ENCODE peak calls at places on chromosome 6, in seven cellular contexts. T, R, B, L, V, H and F are unnamed samples.
A peak's percentile ranks its signal among the peaks of the same experiment; 100 is the strongest.

GRCh38 chr6:52691718-52692117 is 20.8 kb downstream of the TMEM14A start:
- DNase-seq in T (no peak), R (no peak), B (no peak), L (no peak), V (no peak), H (no peak), F (no peak)

GRCh38 chr6:74891358-74891811 is 314.5 kb downstream of the COL12A1 start:
- DNase-seq in T (peak; percentile 8), R (peak; percentile 70), B (no peak), L (no peak), V (no peak), H (no peak), F (no peak)

GRCh38 chr6:140071115-140071514 is 696.7 kb upstream of the CITED2 start:
- DNase-seq in T (no peak), R (no peak), B (no peak), L (no peak), V (no peak), H (peak; percentile 14), F (no peak)

GRCh38 chr6:104526383-104526782 is 333.3 kb downstream of the HACE1 start:
- DNase-seq in T (no peak), R (no peak), B (no peak), L (no peak), V (no peak), H (peak; percentile 57), F (no peak)

GRCh38 chr6:78089551-78089950 is 436.7 kb downstream of the MEI4 start:
- DNase-seq in T (no peak), R (no peak), B (no peak), L (no peak), V (no peak), H (no peak), F (no peak)

GRCh38 chr6:107821591-107821990 is 2.5 kb downstream of the SCML4 start:
- DNase-seq in T (no peak), R (no peak), B (no peak), L (no peak), V (no peak), H (no peak), F (no peak)

GRCh38 chr6:2478200-2478599 is 232.8 kb upstream of the GMDS start:
- DNase-seq in T (peak; percentile 13), R (no peak), B (no peak), L (no peak), V (no peak), H (no peak), F (no peak)

GRCh38 chr6:41040101-41040910 is 1.3 kb upstream of the UNC5CL start:
- DNase-seq in T (no peak), R (no peak), B (no peak), L (no peak), V (no peak), H (peak; percentile 88), F (no peak)

GRCh38 chr6:20639161-20639560 is 104.9 kb downstream of the CDKAL1 start:
- DNase-seq in T (no peak), R (no peak), B (no peak), L (no peak), V (no peak), H (no peak), F (no peak)

GRCh38 chr6:129113637-129114036 is 230.7 kb downstream of the LAMA2 start:
- DNase-seq in T (no peak), R (no peak), B (no peak), L (no peak), V (no peak), H (no peak), F (no peak)

GRCh38 chr6:117992856-117993255 is 85.8 kb downstream of the SLC35F1 start:
- DNase-seq in T (no peak), R (no peak), B (no peak), L (no peak), V (no peak), H (no peak), F (no peak)

GRCh38 chr6:42226251-42227143 is 8.8 kb upstream of the MRPS10 start:
- DNase-seq in T (no peak), R (no peak), B (no peak), L (peak; percentile 93), V (no peak), H (peak; percentile 83), F (no peak)

GRCh38 chr6:17703256-17703694 is 3.5 kb downstream of the NUP153 start:
- DNase-seq in T (peak; percentile 10), R (peak; percentile 16), B (no peak), L (peak; percentile 76), V (no peak), H (peak; percentile 47), F (no peak)

GRCh38 chr6:31529329-31530150 is 778 bp downstream of the MCCD1 start:
- DNase-seq in T (no peak), R (no peak), B (no peak), L (no peak), V (no peak), H (no peak), F (no peak)

GRCh38 chr6:31530659-31531058 is 1.9 kb downstream of the MCCD1 start:
- DNase-seq in T (no peak), R (no peak), B (no peak), L (no peak), V (no peak), H (no peak), F (no peak)

GRCh38 chr6:31528821-31529328 is at the start of gene MCCD1:
- DNase-seq in T (no peak), R (no peak), B (no peak), L (no peak), V (no peak), H (no peak), F (no peak)

GRCh38 chr6:31525932-31526591 is 2.7 kb upstream of the MCCD1 start:
- DNase-seq in T (no peak), R (no peak), B (no peak), L (no peak), V (no peak), H (no peak), F (no peak)

GRCh38 chr6:31528307-31528777 is 420 bp upstream of the MCCD1 start:
- DNase-seq in T (no peak), R (no peak), B (no peak), L (no peak), V (no peak), H (no peak), F (no peak)
- H3K4me1 ChIP-seq in T (no peaks in the 10 kb centered on the region), R (peaks cover 3% of the 10 kb centered on the region), B (no peaks in the 10 kb centered on the region), L (peaks cover 5% of the 10 kb centered on the region), V (no peaks in the 10 kb centered on the region), H (no peaks in the 10 kb centered on the region), F (no peaks in the 10 kb centered on the region)

GRCh38 chr6:122681715-122682114 is 71.5 kb downstream of the PKIB start:
- DNase-seq in T (no peak), R (no peak), B (no peak), L (no peak), V (no peak), H (no peak), F (no peak)

GRCh38 chr6:122678841-122679240 is 68.6 kb downstream of the PKIB start:
- DNase-seq in T (no peak), R (no peak), B (no peak), L (no peak), V (no peak), H (no peak), F (no peak)

DNA sequence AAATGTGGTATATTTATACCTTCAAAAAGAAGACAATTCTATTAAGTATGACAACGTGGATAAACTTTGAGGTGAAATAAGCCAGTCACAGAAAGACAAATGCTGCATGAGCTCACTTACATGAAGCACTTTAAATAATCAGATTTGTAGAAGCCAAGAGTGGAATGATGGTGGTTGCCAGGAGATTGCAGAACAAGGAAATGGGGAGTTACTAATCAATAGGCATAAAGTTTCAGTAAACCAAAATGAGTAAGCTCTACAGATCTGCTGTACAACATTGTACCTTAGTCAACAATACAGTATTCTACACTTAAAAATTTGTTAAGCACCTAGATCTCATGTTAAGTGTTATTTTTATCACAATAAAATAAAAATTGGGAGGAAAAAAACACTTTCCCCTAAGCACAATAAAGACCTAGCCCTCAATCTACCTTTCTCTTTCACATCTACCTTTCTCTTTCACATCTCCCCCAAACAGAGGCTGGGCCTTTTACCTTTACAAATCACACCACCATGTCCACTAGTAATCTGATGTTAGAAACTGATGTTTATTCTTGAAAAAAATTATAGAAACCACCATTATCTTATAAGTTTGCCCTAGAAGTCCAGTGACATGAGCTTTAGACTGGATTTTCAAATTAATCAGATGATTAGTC is 73.9 kb downstream of the PKIB start:
- DNase-seq in T (no peak), R (no peak), B (no peak), L (no peak), V (no peak), H (no peak), F (no peak)
- H3K4me1 ChIP-seq in T (no peaks in the 10 kb centered on the region), R (no peaks in the 10 kb centered on the region), B (no peaks in the 10 kb centered on the region), L (no peaks in the 10 kb centered on the region), V (no peaks in the 10 kb centered on the region), H (no peaks in the 10 kb centered on the region), F (no peaks in the 10 kb centered on the region)

GRCh38 chr6:37280162-37280895 is 22.4 kb upstream of the TMEM217 start:
- DNase-seq in T (no peak), R (no peak), B (no peak), L (no peak), V (no peak), H (no peak), F (no peak)
- H3K4me1 ChIP-seq in T (peaks cover 32% of the 10 kb centered on the region), R (peaks cover 10% of the 10 kb centered on the region), B (peaks cover 7% of the 10 kb centered on the region), L (no peaks in the 10 kb centered on the region), V (no peaks in the 10 kb centered on the region), H (no peaks in the 10 kb centered on the region), F (peaks cover 86% of the 10 kb centered on the region)

GRCh38 chr6:1449896-1450295 is 60.5 kb downstream of the FOXF2 start:
- DNase-seq in T (no peak), R (no peak), B (no peak), L (no peak), V (no peak), H (no peak), F (no peak)

DNA sequence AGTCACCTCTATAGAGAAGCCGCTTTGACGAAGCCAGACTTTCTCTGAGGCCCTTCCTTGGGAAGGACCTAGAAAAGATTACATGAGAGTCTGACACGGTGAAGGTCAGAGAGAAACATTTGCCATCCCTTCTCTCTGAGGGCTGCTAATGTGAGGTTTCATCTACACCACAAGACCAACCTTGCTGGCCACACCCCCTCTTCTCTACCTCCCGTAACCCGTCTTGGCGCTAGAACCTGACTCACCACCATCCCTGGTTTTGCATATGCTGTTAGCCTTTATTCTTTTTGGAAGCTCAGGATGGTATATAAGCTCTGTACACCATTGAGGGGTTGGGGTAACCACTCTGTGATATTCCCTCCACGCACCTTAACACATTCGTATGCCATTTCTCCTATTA is 63.6 kb downstream of the FOXF2 start:
- DNase-seq in T (no peak), R (no peak), B (no peak), L (no peak), V (no peak), H (no peak), F (no peak)
- H3K4me1 ChIP-seq in T (no peaks in the 10 kb centered on the region), R (no peaks in the 10 kb centered on the region), B (no peaks in the 10 kb centered on the region), L (no peaks in the 10 kb centered on the region), V (no peaks in the 10 kb centered on the region), H (no peaks in the 10 kb centered on the region), F (no peaks in the 10 kb centered on the region)